ENCODE peak calls at places on chromosomes 7 and 10, in seven cellular contexts. S, C, G, K, E, U and A are unnamed samples.

GRCh38 chr10:132458595-132459251 is 61.7 kb downstream of the PWWP2B start:
- DNase-seq in U (peak), K (peak), G (peak), E (no peak), S (peak), C (peak), A (no peak)

GRCh38 chr10:124619195-124619594 is 125.0 kb downstream of the FAM53B start:
- DNase-seq in C (no peak), S (no peak), K (no peak), G (no peak), E (no peak), U (no peak), A (no peak)

GRCh38 chr7:128092221-128092620 is 61.0 kb upstream of the LRRC4 start:
- DNase-seq in C (no peak), S (peak), K (peak), U (no peak), G (no peak), E (no peak), A (no peak)

GRCh38 chr7:99010281-99010680 is 131.9 kb downstream of the TRRAP start:
- DNase-seq in C (peak), G (no peak), E (no peak), S (no peak), K (no peak), U (no peak), A (peak)

GRCh38 chr10:44035474-44036197 is 349.3 kb downstream of the CXCL12 start:
- DNase-seq in U (no peak), E (no peak), S (no peak), C (no peak), G (no peak), K (no peak), A (no peak)

GRCh38 chr7:157023589-157023905 is 13.1 kb upstream of the MNX1 start:
- DNase-seq in E (no peak), U (no peak), C (no peak), G (no peak), K (no peak), S (no peak), A (no peak)

GRCh38 chr7:158129037-158130022 is 458.3 kb downstream of the PTPRN2 start:
- DNase-seq in C (no peak), G (no peak), S (no peak), K (no peak), U (no peak), E (no peak), A (no peak)

GRCh38 chr7:133382775-133383559 is 130.1 kb downstream of the EXOC4 start:
- DNase-seq in U (no peak), S (no peak), G (no peak), K (no peak), E (no peak), C (no peak), A (no peak)

GRCh38 chr10:102621418-102622325 is 22.6 kb upstream of the TRIM8 start:
- DNase-seq in K (no peak), S (no peak), C (no peak), U (no peak), G (no peak), E (no peak), A (no peak)

GRCh38 chr10:42864575-42864974 is 82.0 kb downstream of the BMS1 start:
- DNase-seq in E (peak), G (no peak), S (no peak), K (no peak), U (no peak), C (no peak), A (peak)

GRCh38 chr10:27240891-27241639 is 468 bp upstream of the ACBD5 start:
- DNase-seq in C (peak), G (peak), S (peak), U (no peak), E (peak), K (no peak), A (no peak)
- TF ChIP-seq POLR2A in C (no peak), G (no peak), S (no peak), U (no peak), E (no peak), K (no peak), A (no peak)

DNA sequence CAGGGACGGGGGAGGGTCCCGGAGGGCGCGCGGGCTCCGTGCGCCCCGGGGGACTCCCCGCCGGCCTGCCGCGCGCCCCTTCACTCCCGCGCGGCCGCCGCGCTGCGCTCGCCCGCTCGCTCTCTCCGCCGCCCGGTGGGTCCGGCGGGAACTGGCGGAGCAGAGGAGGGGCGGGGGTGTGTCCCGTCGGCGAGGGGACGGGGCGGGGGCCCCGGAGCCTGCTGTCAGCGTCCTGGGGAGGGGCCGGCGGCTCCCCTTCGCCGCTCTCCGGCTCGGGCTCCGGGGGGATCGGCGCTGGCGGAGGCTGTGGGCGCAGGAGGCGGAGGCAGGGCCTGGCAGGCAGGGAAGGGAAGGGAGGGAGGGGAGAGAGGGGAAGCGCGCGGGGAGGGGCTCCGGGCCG is at the start of gene SH3PXD2A:
- DNase-seq in C (no peak), E (peak), K (no peak), G (peak), U (peak), S (peak), A (no peak)
- TF ChIP-seq POLR2A in C (no peak), E (no peak), K (no peak), G (peak), U (no peak), S (no peak), A (no peak)

GRCh38 chr7:116527521-116527920 is 2.7 kb downstream of the CAV1 start:
- DNase-seq in E (no peak), K (no peak), U (no peak), S (no peak), G (no peak), C (no peak), A (no peak)

GRCh38 chr7:116525298-116525912 is 569 bp downstream of the CAV1 start:
- DNase-seq in K (peak), G (peak), C (no peak), S (peak), U (peak), E (no peak), A (peak)

GRCh38 chr7:116524609-116525297 is at the start of gene CAV1:
- DNase-seq in S (peak), G (peak), E (peak), U (peak), K (peak), C (peak), A (peak)

GRCh38 chr7:116526897-116527296 is 2.1 kb downstream of the CAV1 start:
- DNase-seq in C (no peak), U (no peak), K (no peak), E (no peak), G (no peak), S (no peak), A (no peak)

DNA sequence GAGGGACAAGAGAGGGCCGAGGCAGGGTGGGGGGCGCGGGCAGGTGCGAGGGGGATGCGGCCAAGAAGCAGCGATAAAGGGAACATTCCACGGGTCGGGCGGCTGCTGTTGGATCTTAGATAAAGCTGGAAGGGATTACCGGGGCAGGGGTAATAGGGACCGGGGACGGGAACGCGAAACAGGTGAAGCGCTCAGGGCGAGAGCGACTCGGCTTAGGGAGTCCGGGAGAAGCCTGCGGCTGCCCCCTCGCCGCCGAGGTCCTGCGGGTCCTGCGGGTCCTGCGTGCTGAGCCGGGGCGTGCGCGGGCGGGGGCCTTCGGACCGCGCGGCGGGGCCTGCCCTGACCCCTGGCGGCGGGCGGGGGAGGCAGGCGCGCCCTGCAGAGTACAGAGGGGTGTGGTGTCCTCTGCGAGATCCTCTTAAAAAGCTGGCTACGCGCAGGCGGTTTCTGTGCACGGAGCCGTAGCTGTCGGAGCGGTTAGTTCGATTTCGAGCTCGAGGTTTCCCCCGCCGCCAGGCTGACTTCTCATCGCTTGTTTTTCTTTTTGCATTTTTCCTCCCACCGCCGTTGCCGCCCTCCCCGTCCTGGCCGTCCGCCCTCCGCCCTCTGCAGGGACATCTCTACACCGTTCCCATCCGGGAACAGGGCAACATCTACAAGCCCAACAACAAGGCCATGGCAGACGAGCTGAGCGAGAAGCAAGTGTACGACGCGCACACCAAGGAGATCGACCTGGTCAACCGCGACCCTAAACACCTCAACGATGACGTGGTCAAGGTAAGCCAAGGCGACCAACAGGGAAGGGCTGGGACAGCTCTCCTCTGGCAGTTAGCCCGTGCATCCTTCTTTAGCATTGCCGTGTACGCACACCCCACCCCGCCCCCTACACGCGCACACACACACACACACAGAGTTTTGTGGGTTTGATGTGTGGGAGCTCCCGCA is 1.3 kb downstream of the CAV1 start:
- DNase-seq in E (peak), K (peak), G (peak), U (peak), C (peak), S (peak), A (peak)
- TF ChIP-seq POLR2A in E (peak), K (peak), G (peak), U (no peak), C (no peak), S (no peak), A (no peak)

GRCh38 chr10:103736044-103736443 is 119.3 kb downstream of the SH3PXD2A start:
- DNase-seq in K (no peak), S (no peak), E (no peak), U (no peak), C (no peak), G (no peak), A (no peak)

GRCh38 chr10:103732339-103732738 is 123.0 kb downstream of the SH3PXD2A start:
- DNase-seq in U (no peak), G (no peak), E (peak), C (no peak), S (no peak), K (no peak), A (no peak)

GRCh38 chr10:103734731-103735130 is 120.6 kb downstream of the SH3PXD2A start:
- DNase-seq in U (no peak), C (no peak), K (no peak), G (no peak), S (no peak), E (no peak), A (no peak)

GRCh38 chr10:103731609-103732270 is 123.6 kb downstream of the SH3PXD2A start:
- DNase-seq in G (no peak), S (no peak), E (no peak), C (no peak), K (no peak), U (no peak), A (no peak)

DNA sequence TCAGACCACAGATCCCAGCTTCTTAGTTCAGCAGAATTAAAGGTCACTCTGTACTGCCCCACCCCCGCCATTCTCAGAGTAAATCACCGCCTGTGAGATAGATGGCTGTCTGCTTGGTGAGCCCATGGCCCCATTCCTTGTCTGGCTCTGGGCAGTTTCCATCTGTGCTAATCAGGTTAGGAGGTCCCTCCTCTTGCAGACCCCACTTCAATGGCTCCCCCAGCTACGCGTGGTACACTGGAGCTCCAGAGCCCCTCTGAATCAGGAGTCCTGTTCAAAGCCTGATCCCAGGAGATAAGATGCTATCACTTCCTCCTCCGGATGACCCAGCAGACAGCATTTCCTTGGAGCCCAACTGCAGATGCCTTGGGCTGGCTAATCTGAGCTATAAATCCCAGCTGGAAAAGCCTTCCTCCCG is 122.4 kb downstream of the SH3PXD2A start:
- DNase-seq in U (no peak), K (no peak), G (no peak), C (no peak), E (no peak), S (no peak), A (no peak)
- TF ChIP-seq POLR2A in U (no peak), K (no peak), G (no peak), C (no peak), E (no peak), S (no peak), A (no peak)

GRCh38 chr7:155763122-155763521 is 49.1 kb downstream of the SHH start:
- DNase-seq in E (no peak), K (no peak), C (no peak), S (no peak), U (no peak), G (no peak), A (no peak)
- TF ChIP-seq POLR2A in E (no peak), K (no peak), C (no peak), S (no peak), U (no peak), G (no peak), A (no peak)

GRCh38 chr10:12214093-12214492 is 18.1 kb downstream of the CDC123 start:
- DNase-seq in S (no peak), G (no peak), C (no peak), E (no peak), U (no peak), K (no peak), A (no peak)

GRCh38 chr10:12212454-12212853 is 16.5 kb downstream of the CDC123 start:
- DNase-seq in U (no peak), E (no peak), S (no peak), G (no peak), K (no peak), C (no peak), A (no peak)

GRCh38 chr10:12207114-12207513 is 11.1 kb downstream of the CDC123 start:
- DNase-seq in G (no peak), E (no peak), U (no peak), K (no peak), C (no peak), S (no peak), A (no peak)

GRCh38 chr10:12205082-12205481 is 9.1 kb downstream of the CDC123 start:
- DNase-seq in G (no peak), U (no peak), C (no peak), S (no peak), K (no peak), E (no peak), A (no peak)

GRCh38 chr10:12208460-12208859 is 12.5 kb downstream of the CDC123 start:
- DNase-seq in G (no peak), C (no peak), K (no peak), E (no peak), U (no peak), S (no peak), A (peak)
- TF ChIP-seq POLR2A in G (no peak), C (no peak), K (no peak), E (no peak), U (no peak), S (no peak), A (no peak)